ENCODE peak calls at places on chromosomes 6 and 20, in five cellular contexts. Y is A549, S is IMR-90, B is HepG2, G is K562. N is an unnamed sample.

GRCh38 chr6:16684195-16684689 is 77.0 kb downstream of the ATXN1 start:
- DNase-seq in G (no peak), S (no peak), B (peak; percentile 78), Y (peak; percentile 31), N (no peak)

GRCh38 chr6:36743032-36743431 is 45.4 kb downstream of the RAB44 start:
- DNase-seq in G (no peak), S (no peak), B (no peak), Y (no peak), N (no peak)

GRCh38 chr6:77986380-77987034 is 333.7 kb downstream of the MEI4 start:
- DNase-seq in G (no peak), S (no peak), Y (no peak), B (no peak), N (no peak)

GRCh38 chr6:91087864-91088263 is 501.0 kb upstream of the MAP3K7 start:
- DNase-seq in B (no peak), G (no peak), Y (no peak), S (no peak), N (no peak)

GRCh38 chr20:58467572-58468330 is 47.4 kb downstream of the APCDD1L start:
- DNase-seq in S (no peak), Y (no peak), B (no peak), G (no peak), N (peak; percentile 49)

GRCh38 chr20:32520927-32521203 is 64.3 kb downstream of the NOL4L start:
- DNase-seq in G (no peak), Y (no peak), B (no peak), S (no peak), N (no peak)

GRCh38 chr6:16179970-16180431 is 51.1 kb downstream of the MYLIP start:
- DNase-seq in G (no peak), Y (no peak), S (no peak), B (no peak), N (no peak)

GRCh38 chr6:93036835-93037234 is 382.5 kb downstream of the EPHA7 start:
- DNase-seq in B (peak; percentile 4), G (no peak), S (peak; percentile 1), Y (peak; percentile 2), N (no peak)

GRCh38 chr6:134029495-134030455 is 22.6 kb downstream of the SLC2A12 start:
- DNase-seq in Y (peak; percentile 78), B (no peak), G (peak; percentile 19), S (peak; percentile 78), N (no peak)

GRCh38 chr6:118917550-118918321 is 17.2 kb downstream of the MCM9 start:
- DNase-seq in Y (no peak), B (no peak), S (peak; percentile 39), G (no peak), N (no peak)

GRCh38 chr6:34537922-34538550 is 18.1 kb downstream of the SPDEF start:
- DNase-seq in Y (no peak), S (no peak), G (no peak), B (no peak), N (no peak)

GRCh38 chr6:108616973-108617372 is 56.3 kb downstream of the FOXO3 start:
- DNase-seq in B (no peak), S (no peak), Y (no peak), G (no peak), N (no peak)
- TF ChIP-seq MAFK in B (no peak), S (no peak), Y (no peak), G (no peak), N (no peak)

GRCh38 chr6:72816022-72816421 is 194.2 kb downstream of the KCNQ5 start:
- DNase-seq in S (no peak), B (no peak), Y (no peak), G (no peak), N (no peak)

GRCh38 chr6:72811971-72812421 is 190.1 kb downstream of the KCNQ5 start:
- DNase-seq in G (no peak), Y (no peak), B (no peak), S (peak; percentile 50), N (no peak)

GRCh38 chr6:72813807-72814596 is 192.1 kb downstream of the KCNQ5 start:
- DNase-seq in S (no peak), G (no peak), B (no peak), Y (no peak), N (no peak)

GRCh38 chr6:72809701-72810379 is 188.0 kb downstream of the KCNQ5 start:
- DNase-seq in G (no peak), B (no peak), S (peak; percentile 14), Y (no peak), N (no peak)

DNA sequence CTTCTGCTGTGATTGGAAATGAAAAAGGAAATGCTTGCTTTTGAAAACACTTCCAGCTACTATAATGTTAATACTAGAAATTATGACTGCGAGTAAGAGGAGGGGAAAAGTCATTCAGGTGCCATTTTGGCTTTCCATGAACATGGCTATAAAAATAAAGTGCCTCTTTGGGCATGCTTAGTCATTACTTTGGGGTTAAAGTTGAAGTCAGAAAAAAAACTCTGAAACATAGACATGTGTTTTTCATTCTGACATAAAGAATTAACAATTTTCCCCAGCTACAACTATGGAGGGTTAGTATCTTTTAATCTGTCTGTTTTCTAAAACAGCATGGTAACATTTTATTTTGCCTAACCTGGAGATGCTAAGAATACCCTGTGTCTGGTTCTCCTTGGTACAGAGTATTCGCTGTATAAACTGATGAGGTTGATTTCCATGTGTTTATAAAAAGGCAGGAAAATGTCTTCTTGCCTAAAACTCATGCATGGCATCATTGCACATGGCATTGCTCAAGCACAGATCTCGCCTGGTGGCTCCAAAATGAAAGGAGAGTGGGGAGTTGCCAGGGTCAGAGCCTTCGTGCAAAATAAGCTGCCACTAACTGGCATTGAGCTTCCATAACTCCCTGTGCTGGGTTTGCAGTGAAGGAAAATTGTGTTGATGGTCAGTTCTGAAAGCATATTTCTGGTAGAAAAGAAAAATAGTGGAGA is 188.9 kb downstream of the KCNQ5 start:
- DNase-seq in B (no peak), G (no peak), S (no peak), Y (no peak), N (no peak)
- TF ChIP-seq MAFK in B (no peak), G (no peak), S (no peak), Y (no peak), N (no peak)

DNA sequence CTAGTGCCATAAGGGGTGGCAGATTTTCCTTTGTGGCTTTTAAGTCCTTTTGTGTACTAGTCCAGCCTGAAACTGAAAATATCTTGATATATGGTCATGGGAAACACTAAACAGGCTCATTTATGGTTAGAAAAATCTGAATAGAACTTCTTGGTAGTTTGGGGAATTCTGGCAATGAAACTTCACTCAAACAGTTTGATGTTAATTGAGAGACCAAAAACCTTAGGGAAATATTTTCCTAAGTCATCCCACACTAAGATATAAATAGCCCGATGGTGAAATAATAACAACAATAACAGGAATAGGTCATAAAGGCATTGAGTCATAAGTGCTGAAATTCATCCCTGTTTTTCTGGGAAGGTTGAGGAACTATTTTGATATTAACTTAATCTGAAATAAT is 146.2 kb upstream of the SMLR1 start:
- DNase-seq in B (no peak), G (no peak), S (peak; percentile 65), Y (no peak), N (no peak)
- TF ChIP-seq MAFK in B (no peak), G (no peak), S (no peak), Y (no peak), N (no peak)

GRCh38 chr6:142213402-142213801 is 66.3 kb downstream of the VTA1 start:
- DNase-seq in Y (peak; percentile 4), B (no peak), G (no peak), S (no peak), N (no peak)

GRCh38 chr6:142207265-142207877 is 60.3 kb downstream of the VTA1 start:
- DNase-seq in B (peak; percentile 67), S (peak; percentile 64), G (peak; percentile 50), Y (peak; percentile 49), N (peak; percentile 63)

GRCh38 chr6:142210606-142211005 is 63.5 kb downstream of the VTA1 start:
- DNase-seq in G (no peak), S (peak; percentile 11), Y (no peak), B (no peak), N (no peak)
- TF ChIP-seq MAFK in G (no peak), S (no peak), Y (no peak), B (no peak), N (no peak)

GRCh38 chr20:54054516-54054915 is 15.9 kb downstream of the BCAS1 start:
- DNase-seq in B (no peak), G (no peak), S (no peak), Y (no peak), N (no peak)
- TF ChIP-seq MAFK in B (no peak), G (no peak), S (no peak), Y (no peak), N (no peak)

GRCh38 chr6:149888659-149889058 is 9.3 kb downstream of the RAET1E start:
- DNase-seq in B (no peak), S (peak; percentile 54), G (no peak), Y (peak; percentile 33), N (no peak)
- TF ChIP-seq MAFK in B (no peak), S (no peak), G (no peak), Y (no peak), N (no peak)

GRCh38 chr6:40717411-40718057 is 130.4 kb upstream of the LRFN2 start:
- DNase-seq in B (no peak), Y (no peak), G (no peak), S (no peak), N (no peak)

GRCh38 chr6:40714576-40715500 is 127.7 kb upstream of the LRFN2 start:
- DNase-seq in Y (peak; percentile 56), S (no peak), G (no peak), B (peak; percentile 97), N (no peak)

GRCh38 chr6:40713002-40713719 is 126.0 kb upstream of the LRFN2 start:
- DNase-seq in Y (no peak), S (no peak), G (no peak), B (no peak), N (no peak)

GRCh38 chr6:40714143-40714542 is 127.0 kb upstream of the LRFN2 start:
- DNase-seq in B (no peak), Y (no peak), G (no peak), S (no peak), N (no peak)

GRCh38 chr6:40715501-40716403 is 128.6 kb upstream of the LRFN2 start:
- DNase-seq in Y (no peak), B (no peak), G (peak; percentile 83), S (no peak), N (no peak)
- TF ChIP-seq MAFK in Y (no peak), B (no peak), G (no peak), S (no peak), N (no peak)

N was measured in H1.